ENCODE peak calls at places on chromosomes 7 and 10, in seven cellular contexts. One of them, this sample, is unnamed.

GRCh38 chr7:36735172-36735571 is 10.9 kb upstream of the AOAH start:
- DNase-seq in cardiac fibroblast: no peak
- DNase-seq in CD8-positive, alpha-beta T cell: no peak
- DNase-seq in lung: no peak
- DNase-seq in fibroblast of mammary gland: no peak
- DNase-seq in GM12865: no peak
- DNase-seq in spleen: no peak
- DNase-seq in this sample: no peak

GRCh38 chr7:1520574-1521234 is 9.8 kb upstream of the MAFK start:
- DNase-seq in cardiac fibroblast: peak
- DNase-seq in CD8-positive, alpha-beta T cell: no peak
- DNase-seq in lung: no peak
- DNase-seq in fibroblast of mammary gland: peak
- DNase-seq in GM12865: no peak
- DNase-seq in spleen: no peak
- DNase-seq in this sample: no peak

GRCh38 chr7:93944673-93945072 is 23.1 kb downstream of the GNG11 start:
- DNase-seq in cardiac fibroblast: peak
- DNase-seq in CD8-positive, alpha-beta T cell: no peak
- DNase-seq in lung: no peak
- DNase-seq in fibroblast of mammary gland: peak
- DNase-seq in GM12865: no peak
- DNase-seq in spleen: no peak
- DNase-seq in this sample: no peak

GRCh38 chr7:155236386-155236785 is 61.3 kb upstream of the INSIG1 start:
- DNase-seq in cardiac fibroblast: no peak
- DNase-seq in CD8-positive, alpha-beta T cell: no peak
- DNase-seq in lung: no peak
- DNase-seq in fibroblast of mammary gland: no peak
- DNase-seq in GM12865: no peak
- DNase-seq in spleen: peak
- DNase-seq in this sample: no peak

GRCh38 chr10:13711281-13711680 is 124.5 kb downstream of the PRPF18 start:
- DNase-seq in cardiac fibroblast: no peak
- DNase-seq in CD8-positive, alpha-beta T cell: no peak
- DNase-seq in lung: no peak
- DNase-seq in fibroblast of mammary gland: no peak
- DNase-seq in GM12865: no peak
- DNase-seq in spleen: no peak
- DNase-seq in this sample: no peak

GRCh38 chr7:98362517-98362916 is 38.4 kb downstream of the BAIAP2L1 start:
- DNase-seq in cardiac fibroblast: no peak
- DNase-seq in CD8-positive, alpha-beta T cell: no peak
- DNase-seq in lung: peak
- DNase-seq in fibroblast of mammary gland: no peak
- DNase-seq in GM12865: no peak
- DNase-seq in spleen: peak
- DNase-seq in this sample: peak

GRCh38 chr10:122062831-122063674 is 74.1 kb downstream of the TACC2 start:
- DNase-seq in cardiac fibroblast: peak
- DNase-seq in CD8-positive, alpha-beta T cell: no peak
- DNase-seq in lung: peak
- DNase-seq in fibroblast of mammary gland: peak
- DNase-seq in GM12865: no peak
- DNase-seq in spleen: peak
- DNase-seq in this sample: peak

GRCh38 chr7:139495726-139496125 is 12.3 kb upstream of the KLRG2 start:
- DNase-seq in cardiac fibroblast: no peak
- DNase-seq in CD8-positive, alpha-beta T cell: no peak
- DNase-seq in lung: no peak
- DNase-seq in fibroblast of mammary gland: no peak
- DNase-seq in GM12865: no peak
- DNase-seq in spleen: no peak
- DNase-seq in this sample: no peak

GRCh38 chr10:75239391-75239790 is 3.6 kb upstream of the COMTD1 start:
- DNase-seq in cardiac fibroblast: no peak
- DNase-seq in CD8-positive, alpha-beta T cell: no peak
- DNase-seq in lung: no peak
- DNase-seq in fibroblast of mammary gland: no peak
- DNase-seq in GM12865: no peak
- DNase-seq in spleen: no peak
- DNase-seq in this sample: no peak

GRCh38 chr7:45157653-45158401 is at the start of gene RAMP3:
- DNase-seq in cardiac fibroblast: no peak
- DNase-seq in CD8-positive, alpha-beta T cell: no peak
- DNase-seq in lung: no peak
- DNase-seq in fibroblast of mammary gland: no peak
- DNase-seq in GM12865: no peak
- DNase-seq in spleen: peak
- DNase-seq in this sample: peak

GRCh38 chr7:47040795-47041194 is 541.1 kb downstream of the TNS3 start:
- DNase-seq in cardiac fibroblast: peak
- DNase-seq in CD8-positive, alpha-beta T cell: no peak
- DNase-seq in lung: no peak
- DNase-seq in fibroblast of mammary gland: no peak
- DNase-seq in GM12865: no peak
- DNase-seq in spleen: no peak
- DNase-seq in this sample: no peak

GRCh38 chr7:39910108-39910869 is 39.8 kb upstream of the CDK13 start:
- DNase-seq in cardiac fibroblast: peak
- DNase-seq in CD8-positive, alpha-beta T cell: no peak
- DNase-seq in lung: no peak
- DNase-seq in fibroblast of mammary gland: peak
- DNase-seq in GM12865: no peak
- DNase-seq in spleen: no peak
- DNase-seq in this sample: no peak

GRCh38 chr10:35341521-35341920 is 5.2 kb downstream of the CCNY start:
- DNase-seq in cardiac fibroblast: no peak
- DNase-seq in CD8-positive, alpha-beta T cell: no peak
- DNase-seq in lung: no peak
- DNase-seq in fibroblast of mammary gland: no peak
- DNase-seq in GM12865: peak
- DNase-seq in spleen: no peak
- DNase-seq in this sample: no peak
- H3K4me3 ChIP-seq in cardiac fibroblast: no peak
- H3K4me3 ChIP-seq in CD8-positive, alpha-beta T cell: no peak
- H3K4me3 ChIP-seq in lung: no peak
- H3K4me3 ChIP-seq in fibroblast of mammary gland: no peak
- H3K4me3 ChIP-seq in GM12865: no peak
- H3K4me3 ChIP-seq in spleen: no peak
- H3K4me3 ChIP-seq in this sample: no peak

GRCh38 chr7:101936223-101936611 is 118.8 kb downstream of the CUX1 start:
- DNase-seq in cardiac fibroblast: peak
- DNase-seq in CD8-positive, alpha-beta T cell: no peak
- DNase-seq in lung: no peak
- DNase-seq in fibroblast of mammary gland: no peak
- DNase-seq in GM12865: peak
- DNase-seq in spleen: no peak
- DNase-seq in this sample: peak

GRCh38 chr7:101933685-101934084 is 116.3 kb downstream of the CUX1 start:
- DNase-seq in cardiac fibroblast: no peak
- DNase-seq in CD8-positive, alpha-beta T cell: no peak
- DNase-seq in lung: no peak
- DNase-seq in fibroblast of mammary gland: no peak
- DNase-seq in GM12865: peak
- DNase-seq in spleen: no peak
- DNase-seq in this sample: no peak

GRCh38 chr7:101933028-101933427 is 115.6 kb downstream of the CUX1 start:
- DNase-seq in cardiac fibroblast: no peak
- DNase-seq in CD8-positive, alpha-beta T cell: no peak
- DNase-seq in lung: no peak
- DNase-seq in fibroblast of mammary gland: no peak
- DNase-seq in GM12865: no peak
- DNase-seq in spleen: no peak
- DNase-seq in this sample: no peak

GRCh38 chr7:101935521-101936141 is 118.2 kb downstream of the CUX1 start:
- DNase-seq in cardiac fibroblast: no peak
- DNase-seq in CD8-positive, alpha-beta T cell: no peak
- DNase-seq in lung: no peak
- DNase-seq in fibroblast of mammary gland: no peak
- DNase-seq in GM12865: no peak
- DNase-seq in spleen: peak
- DNase-seq in this sample: no peak

GRCh38 chr7:101934618-101935017 is 117.2 kb downstream of the CUX1 start:
- DNase-seq in cardiac fibroblast: no peak
- DNase-seq in CD8-positive, alpha-beta T cell: no peak
- DNase-seq in lung: no peak
- DNase-seq in fibroblast of mammary gland: no peak
- DNase-seq in GM12865: no peak
- DNase-seq in spleen: peak
- DNase-seq in this sample: no peak
- H3K4me3 ChIP-seq in cardiac fibroblast: no peak
- H3K4me3 ChIP-seq in CD8-positive, alpha-beta T cell: no peak
- H3K4me3 ChIP-seq in lung: no peak
- H3K4me3 ChIP-seq in fibroblast of mammary gland: no peak
- H3K4me3 ChIP-seq in GM12865: no peak
- H3K4me3 ChIP-seq in spleen: no peak
- H3K4me3 ChIP-seq in this sample: no peak

GRCh38 chr7:74306737-74307469 is 17.7 kb downstream of the CLIP2 start:
- DNase-seq in cardiac fibroblast: peak
- DNase-seq in CD8-positive, alpha-beta T cell: peak
- DNase-seq in lung: no peak
- DNase-seq in fibroblast of mammary gland: peak
- DNase-seq in GM12865: peak
- DNase-seq in spleen: no peak
- DNase-seq in this sample: peak
- H3K4me3 ChIP-seq in cardiac fibroblast: no peak
- H3K4me3 ChIP-seq in CD8-positive, alpha-beta T cell: peak
- H3K4me3 ChIP-seq in lung: no peak
- H3K4me3 ChIP-seq in fibroblast of mammary gland: no peak
- H3K4me3 ChIP-seq in GM12865: peak
- H3K4me3 ChIP-seq in spleen: no peak
- H3K4me3 ChIP-seq in this sample: no peak

DNA sequence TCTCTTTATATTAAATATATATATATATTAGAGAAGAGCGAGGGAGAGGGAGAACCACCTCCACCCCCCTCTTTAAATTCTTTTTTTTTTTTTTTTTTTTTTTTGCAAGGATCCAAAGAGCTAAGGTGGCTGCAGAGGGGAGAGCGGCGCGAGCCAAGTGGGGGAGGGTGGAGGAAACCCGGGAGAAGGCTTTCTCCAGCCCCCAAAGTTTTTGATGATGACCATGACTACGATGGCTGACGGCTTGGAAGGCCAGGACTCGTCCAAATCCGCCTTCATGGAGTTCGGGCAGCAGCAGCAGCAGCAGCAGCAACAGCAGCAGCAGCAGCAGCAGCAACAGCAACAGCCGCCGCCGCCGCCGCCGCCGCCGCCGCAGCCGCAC is 402 bp downstream of the DLX6 start:
- DNase-seq in cardiac fibroblast: no peak
- DNase-seq in CD8-positive, alpha-beta T cell: no peak
- DNase-seq in lung: no peak
- DNase-seq in fibroblast of mammary gland: no peak
- DNase-seq in GM12865: no peak
- DNase-seq in spleen: no peak
- DNase-seq in this sample: no peak
- H3K4me3 ChIP-seq in cardiac fibroblast: peak
- H3K4me3 ChIP-seq in CD8-positive, alpha-beta T cell: no peak
- H3K4me3 ChIP-seq in lung: peak
- H3K4me3 ChIP-seq in fibroblast of mammary gland: peak
- H3K4me3 ChIP-seq in GM12865: peak
- H3K4me3 ChIP-seq in spleen: peak
- H3K4me3 ChIP-seq in this sample: peak

GRCh38 chr10:29535778-29536459 is 98.9 kb downstream of the SVIL start:
- DNase-seq in cardiac fibroblast: no peak
- DNase-seq in CD8-positive, alpha-beta T cell: no peak
- DNase-seq in lung: peak
- DNase-seq in fibroblast of mammary gland: no peak
- DNase-seq in GM12865: no peak
- DNase-seq in spleen: no peak
- DNase-seq in this sample: peak
- H3K4me3 ChIP-seq in cardiac fibroblast: peak
- H3K4me3 ChIP-seq in CD8-positive, alpha-beta T cell: no peak
- H3K4me3 ChIP-seq in lung: no peak
- H3K4me3 ChIP-seq in fibroblast of mammary gland: no peak
- H3K4me3 ChIP-seq in GM12865: no peak
- H3K4me3 ChIP-seq in spleen: no peak
- H3K4me3 ChIP-seq in this sample: no peak